ENCODE peak calls at places on chromosomes 11 and 22, in nine cellular contexts. Y, I, F, X, A, K, E, J and D are unnamed samples.

GRCh38 chr11:46249103-46249942 is 28.1 kb upstream of the CREB3L1 start:
- DNase-seq in Y (no peak), I (no peak), F (no peak), X (no peak), A (no peak), K (no peak), E (no peak), J (no peak), D (no peak)

GRCh38 chr11:116513894-116514293 is 258.9 kb downstream of the BUD13 start:
- DNase-seq in Y (no peak), I (no peak), F (no peak), X (no peak), A (no peak), K (peak), E (no peak), J (no peak), D (no peak)

GRCh38 chr11:19790831-19791552 is 78.4 kb downstream of the NAV2 start:
- DNase-seq in Y (no peak), I (no peak), F (no peak), X (no peak), A (no peak), K (peak), E (no peak), J (no peak), D (no peak)

GRCh38 chr11:119764108-119764874 is 35.3 kb upstream of the NECTIN1 start:
- DNase-seq in Y (peak), I (no peak), F (no peak), X (no peak), A (no peak), K (no peak), E (no peak), J (no peak), D (no peak)

GRCh38 chr11:28077524-28077923 is 30.4 kb downstream of the KIF18A start:
- DNase-seq in Y (peak), I (no peak), F (no peak), X (no peak), A (no peak), K (no peak), E (no peak), J (peak), D (no peak)

GRCh38 chr22:25876871-25877270 is 134.9 kb downstream of the MYO18B start:
- DNase-seq in Y (no peak), I (no peak), F (no peak), X (no peak), A (no peak), K (no peak), E (no peak), J (no peak), D (no peak)

GRCh38 chr22:50146440-50147228 is 23.9 kb upstream of the PANX2 start:
- DNase-seq in Y (peak), I (no peak), F (no peak), X (no peak), A (peak), K (peak), E (no peak), J (peak), D (no peak)

GRCh38 chr11:76176463-76176862 is 29.8 kb downstream of the WNT11 start:
- DNase-seq in Y (no peak), I (no peak), F (no peak), X (no peak), A (no peak), K (no peak), E (no peak), J (no peak), D (no peak)

GRCh38 chr11:78840623-78841022 is 266.0 kb upstream of the NARS2 start:
- DNase-seq in Y (no peak), I (no peak), F (no peak), X (no peak), A (no peak), K (no peak), E (no peak), J (no peak), D (no peak)

GRCh38 chr11:74009230-74009547 is 304 bp upstream of the UCP3 start:
- DNase-seq in Y (no peak), I (no peak), F (no peak), X (no peak), A (no peak), K (no peak), E (no peak), J (no peak), D (no peak)

GRCh38 chr22:30238661-30239420 is 7.7 kb downstream of the LIF start:
- DNase-seq in Y (peak), I (peak), F (no peak), X (no peak), A (no peak), K (peak), E (no peak), J (no peak), D (no peak)

GRCh38 chr22:49206281-49206680 is 621.4 kb downstream of the BRD1 start:
- DNase-seq in Y (no peak), I (peak), F (no peak), X (no peak), A (no peak), K (no peak), E (no peak), J (no peak), D (no peak)